ENCODE peak calls at places on chromosomes 12 and 14, in eight cellular contexts. J is ELR; Q is DMS53; F is NCI-H1436 treated with DMSO at 0.1 percent for 48 hours; X is heart right ventricle; S is NB4; E is CD4-positive, CD25-positive, alpha-beta regulatory T cell; B is stimulated activated CD4-positive, alpha-beta T cell treated with anti-CD3 and anti-CD28 coated beads, Interleukin-1b, Interleukin-23, amount 100 ng/mL, for 1 hour. K is an unnamed sample.

GRCh38 chr12:67957383-67957782 is 31.9 kb upstream of the IFNG-AS1 start:
- DNase-seq in F (peak), E (no peak), X (no peak), B (no peak), Q (peak), S (no peak), J (no peak), K (no peak)

GRCh38 chr14:92692822-92693226 is 55.6 kb downstream of the LGMN start:
- DNase-seq in Q (peak), J (no peak), X (peak), S (no peak), E (peak), F (peak), B (no peak), K (peak)

GRCh38 chr12:131628341-131628740 is 82.5 kb upstream of the SFSWAP start:
- DNase-seq in B (no peak), Q (no peak), E (no peak), F (no peak), J (no peak), X (no peak), S (no peak), K (no peak)

GRCh38 chr14:64198486-64198885 is 95.7 kb downstream of the ESR2 start:
- DNase-seq in J (no peak), E (no peak), F (no peak), S (no peak), B (no peak), Q (no peak), X (no peak), K (no peak)

GRCh38 chr14:59507063-59507751 is 22.9 kb downstream of the JKAMP start:
- DNase-seq in J (peak), B (no peak), Q (peak), F (peak), S (peak), E (peak), X (no peak), K (peak)

GRCh38 chr12:1919284-1919683 is 832 bp upstream of the CACNA2D4 start:
- DNase-seq in F (no peak), Q (no peak), E (no peak), B (no peak), J (no peak), X (no peak), S (peak), K (no peak)

GRCh38 chr14:61281186-61281676 is at the start of gene TMEM30B:
- DNase-seq in B (no peak), F (peak), J (no peak), E (peak), Q (peak), S (no peak), X (no peak), K (no peak)

GRCh38 chr14:92865674-92866073 is 57.3 kb upstream of the CHGA start:
- DNase-seq in J (no peak), S (no peak), B (no peak), E (no peak), Q (no peak), F (no peak), X (no peak), K (no peak)

GRCh38 chr14:22651586-22651985 is 7.4 kb upstream of the OR6J1 start:
- DNase-seq in X (no peak), F (no peak), B (no peak), Q (no peak), S (no peak), J (no peak), E (no peak), K (no peak)